ENCODE peak calls at places on chromosome 13, in six cellular contexts. One of them, this sample, is unnamed.

GRCh38 chr13:101942038-101942437 is 459.8 kb downstream of the FGF14 start:
- DNase-seq in tibial nerve: no peak
- DNase-seq in aorta: no peak
- DNase-seq in left ventricle myocardium inferior: no peak
- DNase-seq in body of pancreas: no peak
- DNase-seq in A673: peak; percentile 80
- DNase-seq in this sample: peak; percentile 4

GRCh38 chr13:27644302-27644701 is 22.6 kb downstream of the POLR1D start:
- DNase-seq in tibial nerve: no peak
- DNase-seq in aorta: no peak
- DNase-seq in left ventricle myocardium inferior: no peak
- DNase-seq in body of pancreas: no peak
- DNase-seq in A673: peak; percentile 15
- DNase-seq in this sample: no peak

GRCh38 chr13:75432045-75432444 is 49.9 kb downstream of the TBC1D4 start:
- DNase-seq in tibial nerve: no peak
- DNase-seq in aorta: no peak
- DNase-seq in left ventricle myocardium inferior: no peak
- DNase-seq in body of pancreas: no peak
- DNase-seq in A673: no peak
- DNase-seq in this sample: no peak

GRCh38 chr13:39916330-39916729 is 260.9 kb downstream of the COG6 start:
- DNase-seq in tibial nerve: no peak
- DNase-seq in aorta: no peak
- DNase-seq in left ventricle myocardium inferior: no peak
- DNase-seq in body of pancreas: no peak
- DNase-seq in A673: no peak
- DNase-seq in this sample: no peak

GRCh38 chr13:30159446-30159839 is 147.9 kb downstream of the KATNAL1 start:
- DNase-seq in tibial nerve: no peak
- DNase-seq in aorta: no peak
- DNase-seq in left ventricle myocardium inferior: no peak
- DNase-seq in body of pancreas: no peak
- DNase-seq in A673: no peak
- DNase-seq in this sample: no peak

GRCh38 chr13:51608857-51609406 is 24.7 kb downstream of the WDFY2 start:
- DNase-seq in tibial nerve: no peak
- DNase-seq in aorta: no peak
- DNase-seq in left ventricle myocardium inferior: no peak
- DNase-seq in body of pancreas: no peak
- DNase-seq in A673: no peak
- DNase-seq in this sample: no peak

GRCh38 chr13:99996177-99996705 is 14.7 kb downstream of the ZIC2 start:
- DNase-seq in tibial nerve: no peak
- DNase-seq in aorta: no peak
- DNase-seq in left ventricle myocardium inferior: no peak
- DNase-seq in body of pancreas: no peak
- DNase-seq in A673: peak; percentile 49
- DNase-seq in this sample: no peak

GRCh38 chr13:114119196-114119595 is 13.2 kb downstream of the RASA3 start:
- DNase-seq in tibial nerve: no peak
- DNase-seq in aorta: peak; percentile 64
- DNase-seq in left ventricle myocardium inferior: no peak
- DNase-seq in body of pancreas: no peak
- DNase-seq in A673: peak; percentile 89
- DNase-seq in this sample: no peak

GRCh38 chr13:113917523-113918371 is 53.9 kb upstream of the GAS6 start:
- DNase-seq in tibial nerve: no peak
- DNase-seq in aorta: no peak
- DNase-seq in left ventricle myocardium inferior: no peak
- DNase-seq in body of pancreas: no peak
- DNase-seq in A673: no peak
- DNase-seq in this sample: no peak

GRCh38 chr13:20473888-20474287 is 51.8 kb downstream of the CRYL1 start:
- DNase-seq in tibial nerve: no peak
- DNase-seq in aorta: no peak
- DNase-seq in left ventricle myocardium inferior: no peak
- DNase-seq in body of pancreas: no peak
- DNase-seq in A673: no peak
- DNase-seq in this sample: no peak

GRCh38 chr13:26819067-26819466 is 58.5 kb upstream of the GPR12 start:
- DNase-seq in tibial nerve: no peak
- DNase-seq in aorta: no peak
- DNase-seq in left ventricle myocardium inferior: no peak
- DNase-seq in body of pancreas: no peak
- DNase-seq in A673: no peak
- DNase-seq in this sample: no peak

GRCh38 chr13:53198699-53199098 is 170.1 kb downstream of the OLFM4 start:
- DNase-seq in tibial nerve: no peak
- DNase-seq in aorta: no peak
- DNase-seq in left ventricle myocardium inferior: no peak
- DNase-seq in body of pancreas: no peak
- DNase-seq in A673: no peak
- DNase-seq in this sample: no peak

GRCh38 chr13:43664700-43665191 is 122.0 kb downstream of the ENOX1 start:
- DNase-seq in tibial nerve: no peak
- DNase-seq in aorta: no peak
- DNase-seq in left ventricle myocardium inferior: peak; percentile 16
- DNase-seq in body of pancreas: peak; percentile 14
- DNase-seq in A673: peak; percentile 24
- DNase-seq in this sample: peak; percentile 11

GRCh38 chr13:30088312-30088855 is 219.0 kb downstream of the KATNAL1 start:
- DNase-seq in tibial nerve: no peak
- DNase-seq in aorta: no peak
- DNase-seq in left ventricle myocardium inferior: no peak
- DNase-seq in body of pancreas: no peak
- DNase-seq in A673: no peak
- DNase-seq in this sample: no peak

GRCh38 chr13:21671793-21672680 is 1.2 kb downstream of the FGF9 start:
- DNase-seq in tibial nerve: no peak
- DNase-seq in aorta: no peak
- DNase-seq in left ventricle myocardium inferior: no peak
- DNase-seq in body of pancreas: no peak
- DNase-seq in A673: no peak
- DNase-seq in this sample: no peak

GRCh38 chr13:21674271-21675009 is 3.6 kb downstream of the FGF9 start:
- DNase-seq in tibial nerve: no peak
- DNase-seq in aorta: no peak
- DNase-seq in left ventricle myocardium inferior: peak; percentile 41
- DNase-seq in body of pancreas: peak; percentile 20
- DNase-seq in A673: no peak
- DNase-seq in this sample: no peak

GRCh38 chr13:21670883-21671792 is at the start of gene FGF9:
- DNase-seq in tibial nerve: no peak
- DNase-seq in aorta: peak; percentile 79
- DNase-seq in left ventricle myocardium inferior: peak; percentile 76
- DNase-seq in body of pancreas: peak; percentile 82
- DNase-seq in A673: peak; percentile 82
- DNase-seq in this sample: peak; percentile 78

GRCh38 chr13:21673592-21674270 is 2.9 kb downstream of the FGF9 start:
- DNase-seq in tibial nerve: no peak
- DNase-seq in aorta: no peak
- DNase-seq in left ventricle myocardium inferior: peak; percentile 46
- DNase-seq in body of pancreas: peak; percentile 57
- DNase-seq in A673: peak; percentile 62
- DNase-seq in this sample: peak; percentile 36

DNA sequence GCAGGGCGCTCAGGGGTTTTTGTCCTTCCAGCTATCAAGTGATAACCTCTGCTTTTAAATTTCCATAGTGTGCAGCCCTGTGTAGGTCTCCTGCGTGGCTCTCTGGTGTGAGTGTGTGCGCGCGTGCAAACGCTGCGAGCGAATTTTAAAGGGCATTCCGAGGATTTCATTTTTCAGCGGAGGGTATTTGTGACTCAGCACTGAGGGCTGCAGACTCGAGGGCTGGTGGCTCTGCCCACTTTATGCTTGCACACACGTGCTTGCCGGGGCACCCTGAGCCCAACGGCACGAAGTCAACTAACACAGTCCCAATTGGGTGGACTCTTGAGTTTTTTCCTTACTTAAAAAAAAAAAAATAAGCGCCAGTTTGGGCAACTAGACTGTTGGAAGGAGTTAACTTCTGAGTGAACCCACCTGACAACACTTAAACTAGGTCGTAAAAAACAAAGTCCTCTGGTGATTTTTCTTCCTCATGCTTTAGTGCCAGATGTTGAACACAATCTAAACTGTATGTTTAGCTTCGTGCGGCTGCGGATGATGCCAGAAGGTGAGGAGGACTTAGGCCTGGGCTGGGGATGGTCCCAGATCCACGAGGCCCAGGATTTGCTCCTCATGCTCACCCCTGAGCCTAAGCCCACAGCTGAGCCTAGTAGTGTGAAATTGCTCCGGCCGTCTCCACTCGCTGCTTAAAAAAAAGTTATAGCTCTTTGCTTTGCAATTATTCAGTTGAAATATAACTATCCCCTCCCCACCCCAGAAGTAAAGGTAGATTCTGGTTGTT is 2.1 kb downstream of the FGF9 start:
- DNase-seq in tibial nerve: no peak
- DNase-seq in aorta: no peak
- DNase-seq in left ventricle myocardium inferior: no peak
- DNase-seq in body of pancreas: no peak
- DNase-seq in A673: no peak
- DNase-seq in this sample: no peak
- H3K4me1 ChIP-seq in tibial nerve: no peaks in the 10 kb centered on the region
- H3K4me1 ChIP-seq in aorta: no peaks in the 10 kb centered on the region
- H3K4me1 ChIP-seq in left ventricle myocardium inferior: peaks cover 90% of the 10 kb centered on the region
- H3K4me1 ChIP-seq in body of pancreas: peaks cover 50% of the 10 kb centered on the region
- H3K4me1 ChIP-seq in A673: peaks cover 36% of the 10 kb centered on the region
- H3K4me1 ChIP-seq in this sample: peaks cover 5% of the 10 kb centered on the region

GRCh38 chr13:19058566-19058965 is 123.1 kb downstream of the TUBA3C start:
- DNase-seq in tibial nerve: no peak
- DNase-seq in aorta: no peak
- DNase-seq in left ventricle myocardium inferior: no peak
- DNase-seq in body of pancreas: no peak
- DNase-seq in A673: no peak
- DNase-seq in this sample: no peak
- H3K9me3 ChIP-seq in tibial nerve: no peaks in the 10 kb centered on the region
- H3K9me3 ChIP-seq in aorta: no peaks in the 10 kb centered on the region
- H3K9me3 ChIP-seq in left ventricle myocardium inferior: peaks cover 11% of the 10 kb centered on the region
- H3K9me3 ChIP-seq in body of pancreas: no peaks in the 10 kb centered on the region
- H3K9me3 ChIP-seq in A673: no peaks in the 10 kb centered on the region
- H3K9me3 ChIP-seq in this sample: peaks cover 6% of the 10 kb centered on the region

DNA sequence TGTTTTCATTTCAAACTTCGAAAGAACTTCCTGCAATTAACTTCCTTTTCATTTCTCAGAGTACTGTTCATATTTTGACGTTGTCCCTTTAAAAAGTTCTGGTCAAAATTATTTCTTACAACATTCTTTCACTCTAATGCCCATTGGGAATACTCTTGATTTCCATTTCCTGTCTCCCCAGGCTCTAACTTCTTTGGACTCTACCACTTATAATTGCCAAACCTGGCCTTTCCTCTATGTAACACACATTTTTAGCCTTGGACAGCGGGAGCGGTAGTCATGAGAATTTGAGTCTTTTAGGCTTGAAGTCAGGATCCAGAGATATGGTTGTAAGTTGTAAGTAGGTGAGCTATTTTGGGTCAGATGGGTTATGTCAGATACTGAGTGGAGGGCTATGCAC is 163.5 kb upstream of the SPRY2 start:
- DNase-seq in tibial nerve: no peak
- DNase-seq in aorta: no peak
- DNase-seq in left ventricle myocardium inferior: no peak
- DNase-seq in body of pancreas: no peak
- DNase-seq in A673: peak; percentile 69
- DNase-seq in this sample: no peak
- H3K4me3 ChIP-seq in tibial nerve: no peak overlapping the region
- H3K4me3 ChIP-seq in aorta: no peak overlapping the region
- H3K4me3 ChIP-seq in left ventricle myocardium inferior: no peak overlapping the region
- H3K4me3 ChIP-seq in body of pancreas: no peak overlapping the region
- H3K4me3 ChIP-seq in A673: no peak overlapping the region
- H3K4me3 ChIP-seq in this sample: no peak overlapping the region

GRCh38 chr13:98481511-98481951 is 95.4 kb downstream of the STK24 start:
- DNase-seq in tibial nerve: no peak
- DNase-seq in aorta: no peak
- DNase-seq in left ventricle myocardium inferior: no peak
- DNase-seq in body of pancreas: no peak
- DNase-seq in A673: no peak
- DNase-seq in this sample: no peak
- H3K4me1 ChIP-seq in tibial nerve: no peaks in the 10 kb centered on the region
- H3K4me1 ChIP-seq in aorta: no peaks in the 10 kb centered on the region
- H3K4me1 ChIP-seq in left ventricle myocardium inferior: peaks cover 98% of the 10 kb centered on the region
- H3K4me1 ChIP-seq in body of pancreas: peaks cover 66% of the 10 kb centered on the region
- H3K4me1 ChIP-seq in A673: peaks cover 37% of the 10 kb centered on the region
- H3K4me1 ChIP-seq in this sample: peaks cover 11% of the 10 kb centered on the region

DNA sequence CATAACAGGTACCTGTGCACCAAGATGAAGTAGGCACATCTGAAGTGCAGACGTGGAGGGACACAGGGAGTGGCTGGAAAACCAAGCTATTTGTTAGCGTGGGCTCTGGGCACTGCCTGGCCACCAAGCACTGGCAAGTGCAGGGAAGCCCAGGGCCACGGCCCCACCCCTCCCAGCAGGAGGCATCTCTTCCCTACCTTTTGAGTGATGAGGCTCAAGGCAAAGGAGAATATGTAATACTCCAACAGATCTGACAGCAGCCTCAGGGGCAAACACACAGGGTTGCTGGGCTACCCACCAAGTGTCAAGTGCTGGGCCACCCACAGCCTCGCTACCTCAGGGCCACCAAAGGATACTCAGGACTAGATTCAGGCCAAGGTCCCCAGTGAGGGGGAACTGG is 11.6 kb downstream of the TUBA3C start:
- DNase-seq in tibial nerve: no peak
- DNase-seq in aorta: no peak
- DNase-seq in left ventricle myocardium inferior: no peak
- DNase-seq in body of pancreas: no peak
- DNase-seq in A673: no peak
- DNase-seq in this sample: no peak
- H3K9me3 ChIP-seq in tibial nerve: no peaks in the 10 kb centered on the region
- H3K9me3 ChIP-seq in aorta: no peaks in the 10 kb centered on the region
- H3K9me3 ChIP-seq in left ventricle myocardium inferior: peaks cover 1% of the 10 kb centered on the region
- H3K9me3 ChIP-seq in body of pancreas: no peaks in the 10 kb centered on the region
- H3K9me3 ChIP-seq in A673: peaks cover 2% of the 10 kb centered on the region
- H3K9me3 ChIP-seq in this sample: no peaks in the 10 kb centered on the region

DNA sequence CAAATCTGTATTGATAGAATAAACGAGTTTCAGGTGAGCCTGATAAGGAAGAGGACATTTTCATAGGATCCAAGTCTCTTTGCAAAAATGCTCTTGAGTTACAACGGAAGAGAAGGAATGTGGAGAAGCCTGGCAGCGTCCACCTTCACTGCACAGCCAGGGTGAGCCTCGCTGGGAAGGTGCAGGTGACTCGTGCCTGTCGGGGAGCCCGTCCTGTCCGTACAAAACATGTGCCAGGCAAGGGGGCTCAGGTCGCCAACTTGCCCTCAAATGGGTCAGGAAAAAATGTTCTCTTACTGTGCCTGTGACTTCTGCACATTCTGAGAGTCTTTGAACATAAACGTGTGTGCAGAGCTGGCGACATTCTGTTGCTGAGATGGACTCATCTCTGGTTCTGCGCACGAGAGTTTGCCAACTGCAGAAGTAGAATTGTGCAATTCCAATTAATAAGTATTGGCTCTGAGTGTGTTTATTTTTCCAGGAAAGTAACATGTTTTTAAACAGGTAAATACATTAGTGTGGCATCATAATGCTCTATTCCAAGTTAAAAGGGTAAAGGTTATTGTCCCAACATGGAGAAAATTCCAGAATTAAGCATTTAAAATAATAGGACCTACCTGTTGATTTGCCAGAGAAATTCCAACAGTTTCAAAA is 28.6 kb downstream of the NAXD start:
- DNase-seq in tibial nerve: no peak
- DNase-seq in aorta: no peak
- DNase-seq in left ventricle myocardium inferior: no peak
- DNase-seq in body of pancreas: no peak
- DNase-seq in A673: no peak
- DNase-seq in this sample: no peak
- H3K4me3 ChIP-seq in tibial nerve: no peak overlapping the region
- H3K4me3 ChIP-seq in aorta: no peak overlapping the region
- H3K4me3 ChIP-seq in left ventricle myocardium inferior: no peak overlapping the region
- H3K4me3 ChIP-seq in body of pancreas: no peak overlapping the region
- H3K4me3 ChIP-seq in A673: no peak overlapping the region
- H3K4me3 ChIP-seq in this sample: no peak overlapping the region